ENCODE peak calls at places on chromosome 4, in six cellular contexts. R is ovary, G is lower leg skin, Q is thyroid gland, E is uterus, I is IMR-90. J is an unnamed sample.

GRCh38 chr4:190020790-190021717 is 6.0 kb downstream of the FRG2 start:
- DNase-seq in G (peak), E (no peak), Q (peak), R (no peak), I (peak), J (peak)

GRCh38 chr4:71231073-71231752 is 107.6 kb upstream of the SLC4A4 start:
- DNase-seq in Q (peak), G (peak), E (no peak), I (peak), R (peak), J (peak)

GRCh38 chr4:109462802-109463201 is 29.2 kb downstream of the SEC24B start:
- DNase-seq in I (no peak), R (no peak), Q (no peak), E (no peak), G (no peak), J (no peak)

GRCh38 chr4:86595426-86595805 is 1.3 kb downstream of the PTPN13 start:
- DNase-seq in G (no peak), I (peak), E (peak), Q (peak), R (no peak), J (no peak)

GRCh38 chr4:70425306-70425705 is 27.6 kb downstream of the OPRPN start:
- DNase-seq in Q (no peak), E (no peak), R (no peak), G (no peak), I (no peak), J (no peak)

GRCh38 chr4:132334081-132334480 is 815.0 kb upstream of the PCDH10 start:
- DNase-seq in Q (no peak), R (no peak), I (peak), G (no peak), E (no peak), J (no peak)

GRCh38 chr4:41546638-41547037 is 8.7 kb downstream of the LIMCH1 start:
- DNase-seq in G (no peak), R (no peak), Q (no peak), E (no peak), I (no peak), J (no peak)

GRCh38 chr4:8156617-8157016 is 2.0 kb downstream of the ABLIM2 start:
- DNase-seq in Q (no peak), R (no peak), E (no peak), I (no peak), G (no peak), J (no peak)

GRCh38 chr4:39976945-39977488 is 694 bp downstream of the PDS5A start:
- DNase-seq in I (no peak), G (peak), Q (peak), R (peak), E (peak), J (peak)

GRCh38 chr4:86963697-86964096 is 28.9 kb downstream of the AFF1 start:
- DNase-seq in Q (no peak), G (no peak), E (no peak), R (no peak), I (peak), J (no peak)

GRCh38 chr4:101337688-101338087 is 9.6 kb downstream of the PPP3CA start:
- DNase-seq in Q (no peak), E (no peak), I (peak), G (no peak), R (no peak), J (no peak)

GRCh38 chr4:177519481-177520270 is 77.4 kb upstream of the AGA start:
- DNase-seq in E (no peak), R (no peak), G (no peak), Q (no peak), I (peak), J (peak)

GRCh38 chr4:21858971-21859370 is 89.6 kb downstream of the KCNIP4 start:
- DNase-seq in E (no peak), I (peak), Q (no peak), R (no peak), G (no peak), J (no peak)

GRCh38 chr4:113397114-113397701 is 347.8 kb downstream of the ANK2 start:
- DNase-seq in I (peak), E (no peak), Q (no peak), R (peak), G (no peak), J (no peak)

GRCh38 chr4:136768925-136769275 is 763.4 kb downstream of the PCDH18 start:
- DNase-seq in I (no peak), G (no peak), Q (no peak), R (no peak), E (no peak), J (no peak)

GRCh38 chr4:9146967-9147366 is 23.2 kb upstream of the FAM90A26 start:
- DNase-seq in G (no peak), R (no peak), I (no peak), E (no peak), Q (no peak), J (no peak)

GRCh38 chr4:38686682-38687081 is 22.7 kb downstream of the KLF3 start:
- DNase-seq in E (no peak), R (no peak), Q (no peak), I (no peak), G (no peak), J (no peak)

GRCh38 chr4:123748806-123749205 is 352.2 kb downstream of the SPRY1 start:
- DNase-seq in I (no peak), Q (no peak), E (no peak), R (no peak), G (no peak), J (no peak)

GRCh38 chr4:113684534-113685091 is 76.9 kb downstream of the CAMK2D start:
- DNase-seq in R (peak), I (peak), G (no peak), Q (peak), E (peak), J (no peak)

GRCh38 chr4:182140547-182140946 is 102.7 kb upstream of the TENM3 start:
- DNase-seq in I (no peak), G (no peak), E (no peak), R (no peak), Q (no peak), J (peak)

GRCh38 chr4:109233585-109233984 is 68.9 kb downstream of the COL25A1 start:
- DNase-seq in R (no peak), G (no peak), Q (no peak), E (no peak), I (no peak), J (no peak)

GRCh38 chr4:122826596-122827257 is at the start of gene FGF2:
- DNase-seq in I (peak), Q (peak), G (peak), E (peak), R (peak), J (peak)

GRCh38 chr4:2320746-2321145 is 58.8 kb upstream of the MXD4 start:
- DNase-seq in G (peak), E (no peak), Q (no peak), I (no peak), R (no peak), J (peak)

GRCh38 chr4:168908093-168908492 is 102.0 kb downstream of the CBR4 start:
- DNase-seq in E (no peak), Q (no peak), G (no peak), R (no peak), I (peak), J (no peak)

GRCh38 chr4:987689-988513 is 1.1 kb downstream of the IDUA start:
- DNase-seq in E (no peak), I (no peak), Q (no peak), G (no peak), R (no peak), J (no peak)

GRCh38 chr4:986428-986948 is 356 bp upstream of the IDUA start:
- DNase-seq in Q (no peak), G (no peak), E (no peak), I (no peak), R (no peak), J (no peak)

GRCh38 chr4:985123-985830 is 1.6 kb upstream of the IDUA start:
- DNase-seq in G (peak), I (no peak), Q (peak), R (no peak), E (no peak), J (peak)

GRCh38 chr4:988726-989721 is 2.2 kb downstream of the IDUA start:
- DNase-seq in R (no peak), Q (no peak), E (no peak), G (no peak), I (no peak), J (no peak)

DNA sequence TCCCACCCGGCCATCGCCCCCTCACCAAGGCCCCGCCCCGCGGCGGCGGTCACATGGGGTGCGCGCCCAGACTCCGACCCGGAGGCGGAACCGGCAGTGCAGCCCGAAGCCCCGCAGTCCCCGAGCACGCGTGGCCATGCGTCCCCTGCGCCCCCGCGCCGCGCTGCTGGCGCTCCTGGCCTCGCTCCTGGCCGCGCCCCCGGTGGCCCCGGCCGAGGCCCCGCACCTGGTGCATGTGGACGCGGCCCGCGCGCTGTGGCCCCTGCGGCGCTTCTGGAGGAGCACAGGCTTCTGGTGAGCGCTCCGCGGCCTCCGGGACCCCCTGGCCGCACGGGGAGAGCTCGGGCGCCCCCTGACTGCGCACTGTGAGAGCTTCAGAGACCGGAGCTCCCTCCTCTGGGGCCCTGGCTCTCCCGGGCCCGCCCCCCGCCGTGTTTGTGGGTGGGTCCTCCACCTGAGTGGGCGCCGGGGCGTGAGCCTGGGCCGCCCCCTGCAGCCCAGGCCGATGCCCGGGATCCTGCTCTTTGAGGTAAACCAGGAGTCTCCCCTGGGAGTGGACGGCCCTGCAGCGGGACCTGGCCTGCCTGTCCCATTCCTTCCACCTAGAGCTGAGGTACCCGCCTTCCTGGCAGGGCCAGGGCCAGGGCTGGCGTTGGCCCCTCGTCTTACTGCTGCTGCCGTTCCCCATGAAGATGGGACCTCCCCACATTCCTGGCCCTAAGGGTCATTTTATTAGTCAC is at the start of gene IDUA:
- DNase-seq in R (peak), E (peak), G (peak), I (peak), Q (peak), J (peak)
- TF ChIP-seq POLR2A in R (no peak), E (peak), G (no peak), I (peak), Q (no peak), J (peak)

DNA sequence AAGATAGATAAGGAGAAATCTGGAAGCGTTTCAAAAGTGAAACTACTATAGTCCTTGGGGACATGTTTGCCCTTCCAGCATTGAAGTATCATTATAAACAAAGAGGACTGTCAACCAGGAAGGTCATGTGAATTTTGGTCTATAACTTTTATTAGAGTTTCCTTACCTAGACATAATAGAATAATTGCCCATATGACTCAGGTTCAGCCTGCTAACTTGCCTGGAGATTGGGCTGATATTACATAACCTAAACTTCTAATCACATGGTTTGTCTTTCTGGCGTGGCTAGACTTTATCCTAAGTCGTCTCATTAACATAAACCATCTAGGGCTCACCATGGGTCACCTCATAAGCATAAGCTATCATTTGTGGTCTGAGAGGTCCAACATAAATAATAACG is 775.9 kb downstream of the CENPC start:
- DNase-seq in Q (no peak), R (no peak), I (no peak), E (no peak), G (no peak), J (no peak)
- H3K4me3 ChIP-seq in Q (no peak), R (no peak), I (no peak), E (no peak), G (no peak), J (no peak)

GRCh38 chr4:157996061-157996460 is 176.8 kb downstream of the GASK1B start:
- DNase-seq in G (no peak), E (no peak), Q (no peak), I (no peak), R (no peak), J (no peak)
- TF ChIP-seq POLR2A in G (no peak), E (no peak), Q (no peak), I (no peak), R (no peak), J (no peak)

GRCh38 chr4:80036949-80037348 is 36.1 kb downstream of the ANTXR2 start:
- DNase-seq in I (peak), Q (no peak), E (peak), R (no peak), G (no peak), J (no peak)
- H3K4me3 ChIP-seq in I (peak), Q (no peak), E (no peak), R (peak), G (no peak), J (no peak)

GRCh38 chr4:3389879-3390840 is 51.6 kb upstream of the HGFAC start:
- DNase-seq in R (no peak), I (no peak), G (peak), Q (peak), E (no peak), J (no peak)

GRCh38 chr4:3389186-3389878 is 52.4 kb upstream of the HGFAC start:
- DNase-seq in G (peak), E (no peak), I (no peak), Q (no peak), R (peak), J (no peak)

GRCh38 chr4:3387154-3387942 is 54.4 kb upstream of the HGFAC start:
- DNase-seq in I (no peak), E (no peak), R (no peak), G (peak), Q (no peak), J (no peak)

GRCh38 chr4:3387943-3388348 is 53.8 kb upstream of the HGFAC start:
- DNase-seq in Q (peak), I (peak), G (peak), E (peak), R (peak), J (peak)

GRCh38 chr4:3388461-3389185 is 53.1 kb upstream of the HGFAC start:
- DNase-seq in G (peak), Q (peak), I (peak), E (no peak), R (peak), J (no peak)
- TF ChIP-seq POLR2A in G (no peak), Q (no peak), I (no peak), E (no peak), R (no peak), J (no peak)

GRCh38 chr4:17781831-17782287 is 438 bp upstream of the FAM184B start:
- DNase-seq in E (no peak), R (no peak), I (no peak), Q (no peak), G (no peak), J (no peak)

GRCh38 chr4:17780461-17781071 is 855 bp downstream of the FAM184B start:
- DNase-seq in I (peak), G (no peak), E (no peak), Q (no peak), R (no peak), J (peak)

GRCh38 chr4:17778431-17778830 is 3.0 kb downstream of the FAM184B start:
- DNase-seq in E (no peak), Q (no peak), G (no peak), R (no peak), I (no peak), J (no peak)

GRCh38 chr4:17785858-17786257 is 4.4 kb upstream of the FAM184B start:
- DNase-seq in E (no peak), G (no peak), I (no peak), R (no peak), Q (no peak), J (no peak)

DNA sequence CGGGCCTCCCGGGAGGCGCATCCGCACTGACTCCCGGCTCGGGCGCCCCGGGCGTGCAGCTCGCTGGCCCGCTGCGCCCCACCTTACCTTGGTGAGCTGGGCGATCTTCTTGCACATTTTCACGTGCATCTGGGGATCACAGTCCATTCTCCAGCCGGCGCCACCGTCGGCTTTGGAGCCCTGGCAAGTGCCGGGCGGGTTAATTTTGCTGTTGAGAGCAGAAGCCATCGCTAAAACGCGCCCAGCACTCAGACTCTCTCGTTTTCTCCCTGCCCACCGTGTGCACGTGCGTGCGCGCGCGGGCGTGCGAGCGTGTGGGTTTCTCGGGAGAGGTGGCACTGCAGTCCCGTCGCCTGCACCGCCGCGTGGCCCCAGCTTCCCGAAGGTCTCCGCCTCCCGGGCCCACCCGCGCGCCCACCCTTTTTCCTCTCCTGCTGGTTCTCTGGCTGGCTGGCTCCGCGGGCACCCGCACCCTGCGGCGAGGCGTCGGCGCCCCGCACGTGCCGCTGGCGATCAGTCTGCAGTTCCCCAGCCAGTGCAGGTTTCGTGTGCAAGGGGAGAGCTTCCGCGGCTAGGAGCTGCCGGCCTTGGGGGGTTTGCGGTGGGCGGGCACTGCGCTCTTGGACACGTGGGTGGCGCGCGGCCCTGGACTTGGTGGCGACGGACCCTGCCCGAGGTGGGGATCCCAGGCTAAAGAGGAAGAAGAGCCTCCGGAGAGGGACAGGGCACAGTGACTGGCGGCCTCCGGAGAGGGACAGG is at the start of gene FAM184B:
- DNase-seq in E (no peak), R (no peak), I (no peak), Q (no peak), G (no peak), J (peak)
- H3K4me3 ChIP-seq in E (no peak), R (peak), I (peak), Q (no peak), G (peak), J (peak)

GRCh38 chr4:183828839-183829238 is 76.3 kb upstream of the STOX2 start:
- DNase-seq in G (no peak), E (no peak), R (no peak), Q (no peak), I (no peak), J (no peak)
- TF ChIP-seq POLR2A in G (no peak), E (no peak), R (no peak), Q (no peak), I (no peak), J (no peak)

GRCh38 chr4:139629761-139630160 is 35.9 kb upstream of the MGST2 start:
- DNase-seq in I (no peak), R (no peak), E (no peak), G (no peak), Q (no peak), J (no peak)

GRCh38 chr4:139635966-139636365 is 29.7 kb upstream of the MGST2 start:
- DNase-seq in I (no peak), G (no peak), Q (no peak), E (no peak), R (no peak), J (no peak)

GRCh38 chr4:139630991-139631390 is 34.6 kb upstream of the MGST2 start:
- DNase-seq in I (no peak), R (no peak), Q (no peak), G (no peak), E (no peak), J (no peak)

GRCh38 chr4:139633661-139634060 is 32.0 kb upstream of the MGST2 start:
- DNase-seq in Q (peak), E (peak), R (no peak), I (peak), G (no peak), J (no peak)

DNA sequence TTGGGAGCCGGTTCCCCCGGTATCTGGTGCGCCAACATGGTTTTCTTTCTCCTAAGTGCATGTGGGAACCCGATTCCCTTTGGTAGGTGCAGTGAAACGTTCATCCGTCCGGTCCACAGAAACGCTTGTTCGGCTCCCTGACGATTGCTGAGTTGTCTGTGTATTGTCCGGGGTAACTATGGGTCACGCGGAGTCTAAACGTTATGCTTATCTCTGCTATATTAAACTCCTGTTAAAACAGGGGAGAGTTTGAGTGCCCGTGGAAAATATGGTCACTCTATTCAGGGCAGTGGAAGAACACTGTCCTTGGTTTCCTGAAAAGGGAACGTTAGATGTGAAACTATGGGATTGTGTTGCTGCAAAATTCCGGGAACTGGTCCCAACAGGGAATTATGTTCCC is 32.4 kb upstream of the MGST2 start:
- DNase-seq in E (no peak), R (no peak), G (no peak), I (no peak), Q (no peak), J (no peak)
- H3K4me3 ChIP-seq in E (peak), R (peak), G (no peak), I (no peak), Q (no peak), J (no peak)

GRCh38 chr4:83010522-83011318 is at the start of gene LIN54:
- DNase-seq in I (peak), Q (peak), G (peak), E (peak), R (peak), J (peak)
- TF ChIP-seq POLR2A in I (peak), Q (no peak), G (no peak), E (no peak), R (no peak), J (no peak)

GRCh38 chr4:165207431-165208321 is at the start of gene KLHL2:
- DNase-seq in Q (peak), E (peak), I (peak), G (peak), R (peak), J (peak)
- H3K4me3 ChIP-seq in Q (peak), E (peak), I (peak), G (peak), R (peak), J (peak)